ENCODE peak calls at places on chromosomes 4 and X, in five cellular contexts. One of them, this sample, is unnamed.

GRCh38 chr4:78776729-78777555 is 792 bp downstream of the BMP2K start:
- DNase-seq in K562: peak; percentile 68
- DNase-seq in H1: peak; percentile 70
- DNase-seq in GM12878: no peak
- DNase-seq in HepG2: peak; percentile 52
- DNase-seq in this sample: peak; percentile 28

GRCh38 chrX:50198348-50198747 is 2.5 kb downstream of the AKAP4 start:
- DNase-seq in GM12878: no peak
- DNase-seq in K562: peak; percentile 83
- DNase-seq in HepG2: no peak
- DNase-seq in H1: no peak
- DNase-seq in this sample: no peak

GRCh38 chrX:2584659-2585470 is 84.1 kb upstream of the DHRSX start:
- DNase-seq in K562: no peak
- DNase-seq in HepG2: no peak
- DNase-seq in H1: peak; percentile 56
- DNase-seq in GM12878: no peak
- DNase-seq in this sample: no peak

GRCh38 chrX:130896816-130897508 is 6.0 kb downstream of the ENOX2 start:
- DNase-seq in H1: no peak
- DNase-seq in K562: no peak
- DNase-seq in GM12878: no peak
- DNase-seq in HepG2: no peak
- DNase-seq in this sample: no peak

GRCh38 chr4:77931452-77932135 is 69.0 kb downstream of the MRPL1 start:
- DNase-seq in K562: no peak
- DNase-seq in GM12878: no peak
- DNase-seq in HepG2: no peak
- DNase-seq in H1: no peak
- DNase-seq in this sample: no peak

GRCh38 chr4:26145212-26145611 is 175.6 kb upstream of the RBPJ start:
- DNase-seq in HepG2: peak; percentile 47
- DNase-seq in K562: no peak
- DNase-seq in GM12878: no peak
- DNase-seq in H1: no peak
- DNase-seq in this sample: no peak

GRCh38 chr4:102430511-102430910 is 70.6 kb upstream of the NFKB1 start:
- DNase-seq in GM12878: no peak
- DNase-seq in H1: no peak
- DNase-seq in K562: peak; percentile 25
- DNase-seq in HepG2: no peak
- DNase-seq in this sample: no peak

GRCh38 chr4:104879367-104879766 is 267.3 kb upstream of the TET2 start:
- DNase-seq in HepG2: no peak
- DNase-seq in H1: no peak
- DNase-seq in GM12878: no peak
- DNase-seq in K562: no peak
- DNase-seq in this sample: no peak

GRCh38 chrX:73647212-73647611 is 84.2 kb downstream of the CHIC1 start:
- DNase-seq in K562: no peak
- DNase-seq in HepG2: no peak
- DNase-seq in GM12878: no peak
- DNase-seq in H1: no peak
- DNase-seq in this sample: no peak

GRCh38 chrX:131861088-131861787 is 161.9 kb upstream of the STK26 start:
- DNase-seq in HepG2: no peak
- DNase-seq in K562: no peak
- DNase-seq in H1: no peak
- DNase-seq in GM12878: no peak
- DNase-seq in this sample: no peak

GRCh38 chr4:20422398-20422797 is 170.7 kb downstream of the SLIT2 start:
- DNase-seq in K562: peak; percentile 63
- DNase-seq in H1: peak; percentile 67
- DNase-seq in GM12878: no peak
- DNase-seq in HepG2: peak; percentile 25
- DNase-seq in this sample: peak; percentile 47

GRCh38 chrX:109774706-109775105 is 41.6 kb upstream of the ACSL4 start:
- DNase-seq in HepG2: peak; percentile 79
- DNase-seq in GM12878: peak; percentile 50
- DNase-seq in K562: peak; percentile 64
- DNase-seq in H1: no peak
- DNase-seq in this sample: no peak

GRCh38 chr4:188417181-188417580 is 277.9 kb downstream of the TRIML1 start:
- DNase-seq in K562: no peak
- DNase-seq in H1: no peak
- DNase-seq in HepG2: peak; percentile 15
- DNase-seq in GM12878: no peak
- DNase-seq in this sample: no peak

GRCh38 chrX:72358313-72358712 is 52.6 kb upstream of the CITED1 start:
- DNase-seq in HepG2: no peak
- DNase-seq in H1: no peak
- DNase-seq in GM12878: no peak
- DNase-seq in K562: no peak
- DNase-seq in this sample: no peak

GRCh38 chrX:45424341-45424740 is 223.7 kb upstream of the DIPK2B start:
- DNase-seq in GM12878: no peak
- DNase-seq in HepG2: no peak
- DNase-seq in H1: no peak
- DNase-seq in K562: no peak
- DNase-seq in this sample: no peak

GRCh38 chr4:121338506-121338905 is 42.3 kb downstream of the QRFPR start:
- DNase-seq in K562: no peak
- DNase-seq in GM12878: no peak
- DNase-seq in HepG2: no peak
- DNase-seq in H1: no peak
- DNase-seq in this sample: no peak

GRCh38 chrX:20729421-20729820 is 462.7 kb upstream of the RPS6KA3 start:
- DNase-seq in K562: no peak
- DNase-seq in H1: no peak
- DNase-seq in HepG2: no peak
- DNase-seq in GM12878: no peak
- DNase-seq in this sample: no peak

GRCh38 chr4:27027428-27027827 is 166.8 kb downstream of the STIM2 start:
- DNase-seq in HepG2: no peak
- DNase-seq in K562: no peak
- DNase-seq in H1: no peak
- DNase-seq in GM12878: no peak
- DNase-seq in this sample: no peak

GRCh38 chr4:187309456-187309855 is 585.8 kb upstream of the FAT1 start:
- DNase-seq in GM12878: no peak
- DNase-seq in HepG2: no peak
- DNase-seq in H1: no peak
- DNase-seq in K562: no peak
- DNase-seq in this sample: no peak

GRCh38 chr4:337932-338758 is 531 bp downstream of the ZNF141 start:
- DNase-seq in K562: no peak
- DNase-seq in GM12878: no peak
- DNase-seq in H1: peak; percentile 50
- DNase-seq in HepG2: no peak
- DNase-seq in this sample: no peak

GRCh38 chrX:118717703-118718391 is 9.6 kb upstream of the IL13RA1 start:
- DNase-seq in H1: no peak
- DNase-seq in K562: no peak
- DNase-seq in GM12878: no peak
- DNase-seq in HepG2: no peak
- DNase-seq in this sample: no peak

GRCh38 chr4:80507507-80507906 is 172.0 kb downstream of the CFAP299 start:
- DNase-seq in GM12878: peak; percentile 8
- DNase-seq in H1: no peak
- DNase-seq in K562: no peak
- DNase-seq in HepG2: no peak
- DNase-seq in this sample: no peak

GRCh38 chrX:56928546-56928945 is 66.8 kb downstream of the SPIN3 start:
- DNase-seq in H1: no peak
- DNase-seq in K562: no peak
- DNase-seq in GM12878: no peak
- DNase-seq in HepG2: no peak
- DNase-seq in this sample: no peak

GRCh38 chr4:117965608-117966007 is 68.7 kb upstream of the NDST3 start:
- DNase-seq in HepG2: no peak
- DNase-seq in K562: no peak
- DNase-seq in GM12878: no peak
- DNase-seq in H1: no peak
- DNase-seq in this sample: no peak

GRCh38 chr4:118741456-118741855 is 56.3 kb downstream of the METTL14 start:
- DNase-seq in K562: no peak
- DNase-seq in GM12878: no peak
- DNase-seq in HepG2: no peak
- DNase-seq in H1: no peak
- DNase-seq in this sample: no peak

GRCh38 chr4:130335417-130336194 is 1239.7 kb downstream of the C4orf33 start:
- DNase-seq in HepG2: no peak
- DNase-seq in GM12878: no peak
- DNase-seq in H1: no peak
- DNase-seq in K562: no peak
- DNase-seq in this sample: no peak

GRCh38 chrX:41452565-41452964 is 5.4 kb downstream of the NYX start:
- DNase-seq in K562: no peak
- DNase-seq in GM12878: no peak
- DNase-seq in HepG2: no peak
- DNase-seq in H1: no peak
- DNase-seq in this sample: no peak

GRCh38 chrX:20265726-20266681 is 705 bp downstream of the RPS6KA3 start:
- DNase-seq in H1: peak; percentile 45
- DNase-seq in HepG2: no peak
- DNase-seq in GM12878: no peak
- DNase-seq in K562: peak; percentile 27
- DNase-seq in this sample: no peak

GRCh38 chr4:56139241-56139827 is 190.6 kb downstream of the CEP135 start:
- DNase-seq in GM12878: no peak
- DNase-seq in HepG2: no peak
- DNase-seq in H1: no peak
- DNase-seq in K562: no peak
- DNase-seq in this sample: no peak

GRCh38 chrX:95884196-95884595 is 800.4 kb upstream of the DIAPH2 start:
- DNase-seq in H1: no peak
- DNase-seq in GM12878: no peak
- DNase-seq in K562: no peak
- DNase-seq in HepG2: no peak
- DNase-seq in this sample: no peak

GRCh38 chrX:79161655-79162054 is 17.2 kb downstream of the GPR174 start:
- DNase-seq in GM12878: peak; percentile 72
- DNase-seq in H1: no peak
- DNase-seq in K562: no peak
- DNase-seq in HepG2: no peak
- DNase-seq in this sample: no peak

GRCh38 chrX:49187028-49187394 is 838 bp upstream of the PRICKLE3 start:
- DNase-seq in GM12878: no peak
- DNase-seq in HepG2: no peak
- DNase-seq in H1: peak; percentile 48
- DNase-seq in K562: no peak
- DNase-seq in this sample: no peak

GRCh38 chr4:40627540-40627939 is 2.1 kb downstream of the RBM47 start:
- DNase-seq in HepG2: no peak
- DNase-seq in H1: no peak
- DNase-seq in GM12878: no peak
- DNase-seq in K562: no peak
- DNase-seq in this sample: no peak
- H3K4me3 ChIP-seq in HepG2: no peak overlapping the region
- H3K4me3 ChIP-seq in H1: no peak overlapping the region
- H3K4me3 ChIP-seq in GM12878: peak overlapping the region; percentile 94
- H3K4me3 ChIP-seq in K562: no peak overlapping the region
- H3K4me3 ChIP-seq in this sample: no peak overlapping the region

GRCh38 chr4:111630705-111631104 is 514.5 kb upstream of the FAM241A start:
- DNase-seq in GM12878: no peak
- DNase-seq in H1: no peak
- DNase-seq in K562: no peak
- DNase-seq in HepG2: peak; percentile 7
- DNase-seq in this sample: peak; percentile 23
- TF ChIP-seq SIN3A in GM12878: no peak
- TF ChIP-seq SIN3A in H1: no peak
- TF ChIP-seq SIN3A in K562: no peak
- TF ChIP-seq SIN3A in HepG2: no peak
- TF ChIP-seq SIN3A in this sample: no peak

DNA sequence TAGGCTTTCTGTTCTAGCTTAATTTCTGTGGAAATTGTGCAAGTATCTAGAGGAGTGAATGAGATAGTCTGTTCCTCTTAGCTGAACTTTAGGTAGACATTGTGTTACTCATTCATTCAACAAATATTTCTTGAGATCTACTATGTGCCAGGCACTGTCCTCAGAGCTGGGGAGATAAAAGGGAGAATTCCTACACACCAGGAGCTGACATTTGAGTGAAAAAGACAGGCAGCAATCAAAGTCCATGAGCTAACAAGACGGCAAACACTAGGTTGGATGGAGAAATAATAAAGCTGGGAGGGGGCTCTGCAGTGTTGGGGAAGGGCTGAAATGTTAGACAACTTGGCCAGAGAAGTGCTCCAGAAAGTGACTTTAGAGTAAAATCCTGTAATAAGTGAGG is 80.1 kb downstream of the MED28 start:
- DNase-seq in H1: peak; percentile 7
- DNase-seq in HepG2: peak; percentile 51
- DNase-seq in GM12878: no peak
- DNase-seq in K562: no peak
- DNase-seq in this sample: no peak
- TF ChIP-seq EZH2 in H1: no peak
- TF ChIP-seq EZH2 in HepG2: no peak
- TF ChIP-seq EZH2 in GM12878: no peak
- TF ChIP-seq EZH2 in K562: no peak
- TF ChIP-seq EZH2 in this sample: no peak

DNA sequence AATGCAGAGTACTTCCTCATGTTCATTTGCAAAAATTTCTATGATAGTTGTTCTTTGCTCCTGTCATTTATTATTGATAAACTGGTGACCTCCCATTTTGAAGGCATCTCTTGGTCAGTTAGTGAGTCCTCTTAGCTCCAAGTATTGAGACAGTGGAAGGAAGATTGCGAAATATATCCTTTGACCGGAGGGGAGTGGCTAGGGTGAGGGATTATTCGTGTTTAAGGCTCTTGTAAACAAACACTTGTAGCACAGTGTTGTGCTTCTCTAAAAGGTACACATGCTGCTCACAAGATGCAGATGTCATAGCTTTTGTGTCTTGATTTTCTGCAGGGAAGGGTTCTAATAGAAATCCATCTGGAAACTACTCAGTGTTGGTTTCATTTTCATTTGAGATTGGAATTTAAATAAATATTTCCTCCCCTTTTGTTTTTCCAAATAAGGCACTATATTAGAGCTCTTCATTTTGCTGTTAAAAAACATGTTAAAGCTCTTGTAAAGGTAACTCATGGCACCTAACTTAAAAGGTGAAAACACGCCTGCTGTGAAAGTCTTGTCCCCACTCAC is 21.8 kb downstream of the TXLNG start:
- DNase-seq in GM12878: no peak
- DNase-seq in K562: peak; percentile 26
- DNase-seq in H1: no peak
- DNase-seq in HepG2: peak; percentile 64
- DNase-seq in this sample: no peak
- H3K4me3 ChIP-seq in GM12878: no peak overlapping the region
- H3K4me3 ChIP-seq in K562: no peak overlapping the region
- H3K4me3 ChIP-seq in H1: no peak overlapping the region
- H3K4me3 ChIP-seq in HepG2: no peak overlapping the region
- H3K4me3 ChIP-seq in this sample: no peak overlapping the region

This sample was measured in HCT116.